ENCODE peak calls at places on chromosomes 11 and 22, in four cellular contexts. F is K562, W is HepG2, V is GM12878. Y is an unnamed sample.

GRCh38 chr11:66743271-66743968 is 14.4 kb upstream of the SPTBN2 start:
- DNase-seq in F (no peak), W (no peak), V (no peak), Y (no peak)

GRCh38 chr22:50488006-50488677 is 1.5 kb downstream of the MIOX start:
- DNase-seq in F (no peak), W (no peak), V (no peak), Y (no peak)

GRCh38 chr11:118820412-118821357 is 29.7 kb upstream of the DDX6 start:
- DNase-seq in F (no peak), W (no peak), V (peak; percentile 99), Y (no peak)

GRCh38 chr11:86760577-86760976 is 39.8 kb upstream of the PRSS23 start:
- DNase-seq in F (no peak), W (no peak), V (no peak), Y (no peak)

GRCh38 chr22:42924436-42924835 is 67.4 kb upstream of the ARFGAP3 start:
- DNase-seq in F (no peak), W (no peak), V (no peak), Y (no peak)

GRCh38 chr22:36644333-36644757 is 59.2 kb downstream of the CACNG2 start:
- DNase-seq in F (peak; percentile 66), W (peak; percentile 51), V (no peak), Y (peak; percentile 68)

GRCh38 chr11:26234451-26234850 is 97.5 kb upstream of the ANO3 start:
- DNase-seq in F (no peak), W (no peak), V (no peak), Y (no peak)

GRCh38 chr11:1398506-1399235 is 8.9 kb downstream of the BRSK2 start:
- DNase-seq in F (no peak), W (no peak), V (no peak), Y (no peak)

GRCh38 chr22:18023509-18024275 is 669 bp downstream of the MICAL3 start:
- DNase-seq in F (peak; percentile 46), W (no peak), V (no peak), Y (peak; percentile 87)

GRCh38 chr11:120121336-120121735 is 16.6 kb downstream of the TRIM29 start:
- DNase-seq in F (no peak), W (no peak), V (no peak), Y (no peak)

GRCh38 chr11:87173185-87174039 is 135.7 kb downstream of the TMEM135 start:
- DNase-seq in F (no peak), W (peak; percentile 19), V (no peak), Y (peak; percentile 35)

GRCh38 chr11:70193411-70194292 is 9.4 kb upstream of the FADD start:
- DNase-seq in F (no peak), W (no peak), V (no peak), Y (no peak)

GRCh38 chr11:106329273-106330018 is 252.0 kb downstream of the AASDHPPT start:
- DNase-seq in F (no peak), W (no peak), V (no peak), Y (no peak)

GRCh38 chr11:130189492-130190210 is 30.1 kb downstream of the ST14 start:
- DNase-seq in F (peak; percentile 28), W (no peak), V (no peak), Y (no peak)

GRCh38 chr11:65316979-65317786 is 2.5 kb downstream of the CDC42EP2 start:
- DNase-seq in F (peak; percentile 48), W (peak; percentile 77), V (no peak), Y (no peak)

GRCh38 chr22:24305260-24305692 is 34.6 kb downstream of the SPECC1L start:
- DNase-seq in F (no peak), W (no peak), V (no peak), Y (no peak)

GRCh38 chr22:49705216-49705600 is 122.5 kb downstream of the BRD1 start:
- DNase-seq in F (no peak), W (no peak), V (no peak), Y (no peak)

GRCh38 chr11:117818036-117818858 is 6.3 kb downstream of the FXYD2 start:
- DNase-seq in F (no peak), W (no peak), V (no peak), Y (no peak)

DNA sequence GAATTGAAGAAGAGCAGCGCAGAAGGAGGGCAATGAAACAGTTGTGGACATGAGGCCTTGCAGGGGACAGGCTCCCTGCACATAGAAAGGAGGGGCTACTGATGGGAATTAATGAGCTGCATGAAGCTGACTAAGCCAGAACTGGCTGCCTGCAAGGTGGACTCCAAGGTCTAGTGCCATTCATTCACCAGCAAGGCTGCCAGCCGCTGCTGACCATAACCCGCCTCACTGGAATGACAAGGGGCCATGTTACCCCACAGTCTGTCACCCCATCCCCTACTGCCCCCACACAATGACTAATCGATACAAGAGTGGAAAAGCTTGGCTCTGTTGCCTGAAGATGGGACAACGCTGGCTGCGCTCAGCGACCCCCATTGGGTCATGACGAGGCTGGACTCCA is 44.6 kb downstream of the SPATA19 start:
- DNase-seq in F (no peak), W (no peak), V (no peak), Y (no peak)
- TF ChIP-seq FOXK2 in F (no peak), W (no peak), V (no peak), Y (no peak)

GRCh38 chr11:102592634-102593581 is 32.2 kb downstream of the MMP20 start:
- DNase-seq in F (peak; percentile 27), W (peak; percentile 65), V (no peak), Y (peak; percentile 54)
- TF ChIP-seq FOXM1 in F (no peak), W (no peak), V (peak; percentile 21), Y (no peak)

DNA sequence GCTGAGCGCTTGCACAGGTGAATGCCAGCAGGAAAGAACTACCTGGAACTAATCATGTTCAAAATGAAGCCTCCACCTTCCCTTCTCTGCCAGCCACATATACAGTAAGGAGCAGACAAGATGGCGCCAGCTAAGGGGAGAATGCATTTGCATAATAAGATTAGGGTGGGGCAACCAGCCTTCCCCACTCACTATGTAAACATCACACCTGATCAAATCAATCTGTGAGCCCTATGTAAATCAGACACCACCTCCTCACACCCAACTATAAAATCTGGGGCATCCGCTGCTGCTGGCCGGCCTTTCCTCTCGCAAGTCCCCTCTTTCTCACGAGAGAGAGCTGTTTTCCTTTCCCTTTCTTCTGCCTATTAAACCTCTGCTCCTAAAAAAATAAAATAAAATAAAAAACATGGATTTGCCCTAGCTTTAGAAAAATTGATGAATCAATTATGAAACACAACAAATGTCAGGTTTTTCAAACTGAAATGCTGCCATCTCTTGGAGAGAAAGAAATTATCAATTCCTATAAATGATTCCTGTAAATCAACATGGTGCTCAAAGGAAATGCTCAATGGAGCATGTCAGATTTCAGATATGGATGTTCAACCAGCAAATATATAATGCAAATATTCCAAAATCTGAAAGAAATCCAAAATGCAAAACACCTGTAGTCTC is 108.9 kb downstream of the SGSM3 start:
- DNase-seq in F (no peak), W (no peak), V (no peak), Y (no peak)
- TF ChIP-seq FOXK2 in F (no peak), W (no peak), V (no peak), Y (no peak)

GRCh38 chr11:17477084-17477333 is 364 bp upstream of the ABCC8 start:
- DNase-seq in F (no peak), W (no peak), V (no peak), Y (no peak)
- TF ChIP-seq FOXM1 in F (no peak), W (no peak), V (no peak), Y (no peak)

GRCh38 chr11:82945682-82946081 is 44.1 kb downstream of the DDIAS start:
- DNase-seq in F (no peak), W (peak; percentile 28), V (no peak), Y (no peak)
- TF ChIP-seq FOXK2 in F (no peak), W (no peak), V (no peak), Y (no peak)

DNA sequence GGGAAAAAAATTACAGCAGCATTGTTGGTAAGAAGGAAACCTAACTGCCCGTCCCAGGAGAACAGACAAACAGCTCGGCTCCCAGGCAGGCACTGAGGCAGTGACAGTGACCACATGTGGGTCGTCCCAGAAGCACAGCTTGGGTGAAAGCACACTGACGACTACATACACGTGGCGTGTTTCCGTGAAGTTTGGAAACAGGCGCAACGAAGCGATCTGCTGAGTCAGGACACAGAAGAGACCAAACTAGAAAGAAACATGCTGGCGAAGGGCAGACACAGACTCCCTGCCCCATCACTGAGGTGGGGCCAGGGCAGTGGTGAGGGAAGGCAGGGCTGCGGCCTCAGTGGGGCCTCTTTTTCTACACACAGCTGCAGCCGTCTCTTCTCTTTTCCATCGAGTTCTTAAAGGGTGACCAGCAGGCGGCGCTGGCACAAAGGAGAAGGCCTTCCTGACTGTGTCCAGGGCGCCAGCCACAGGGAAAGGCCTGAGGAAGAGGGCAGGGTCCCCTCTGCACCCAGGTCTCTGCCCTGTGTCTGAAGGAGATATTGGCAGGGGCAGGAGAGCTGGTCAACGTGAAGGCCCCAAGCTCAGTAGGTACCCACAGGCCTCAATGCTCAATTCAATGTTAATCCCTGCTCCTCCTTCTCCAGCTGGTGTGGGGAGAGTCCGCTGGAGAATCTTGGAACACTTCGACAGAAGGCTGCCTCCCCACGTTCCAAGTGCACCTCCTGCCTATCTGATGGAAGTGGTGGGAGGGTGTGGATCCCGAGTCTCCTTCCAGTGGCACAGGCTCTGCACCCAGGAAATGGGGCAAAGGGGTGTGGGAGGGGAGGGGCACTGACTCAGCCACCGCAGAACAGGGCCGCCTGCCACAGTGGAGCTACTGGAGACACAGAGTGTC is 19.9 kb downstream of the CARS1 start:
- DNase-seq in F (peak; percentile 81), W (peak; percentile 66), V (no peak), Y (peak; percentile 75)
- TF ChIP-seq FOXM1 in F (no peak), W (no peak), V (no peak), Y (no peak)